ENCODE peak calls at places on chromosomes 12 and 14, in ten cellular contexts. One of them, this sample, is unnamed.

GRCh38 chr12:105279460-105280056 is 43.6 kb upstream of the APPL2 start:
- DNase-seq in NCI-H774: peak
- DNase-seq in HepG2: peak
- DNase-seq in ureter: no peak
- DNase-seq in activated naive CD4-positive, alpha-beta T cell: no peak
- DNase-seq in cardiac muscle cell: peak
- DNase-seq in HuH-7.5: no peak
- DNase-seq in iPS-NIHi11: peak
- DNase-seq in AG20443: peak
- DNase-seq in posterior vena cava: no peak
- DNase-seq in this sample: no peak

GRCh38 chr12:75130811-75131210 is 78.8 kb downstream of the KCNC2 start:
- DNase-seq in NCI-H774: no peak
- DNase-seq in HepG2: no peak
- DNase-seq in ureter: no peak
- DNase-seq in activated naive CD4-positive, alpha-beta T cell: no peak
- DNase-seq in cardiac muscle cell: no peak
- DNase-seq in HuH-7.5: no peak
- DNase-seq in iPS-NIHi11: no peak
- DNase-seq in AG20443: no peak
- DNase-seq in posterior vena cava: no peak
- DNase-seq in this sample: no peak

GRCh38 chr14:74459981-74460380 is 33.1 kb downstream of the NPC2 start:
- DNase-seq in NCI-H774: no peak
- DNase-seq in HepG2: no peak
- DNase-seq in ureter: no peak
- DNase-seq in activated naive CD4-positive, alpha-beta T cell: no peak
- DNase-seq in cardiac muscle cell: no peak
- DNase-seq in HuH-7.5: no peak
- DNase-seq in iPS-NIHi11: no peak
- DNase-seq in AG20443: no peak
- DNase-seq in posterior vena cava: no peak
- DNase-seq in this sample: no peak

GRCh38 chr12:42809226-42809625 is 219.7 kb upstream of the PRICKLE1 start:
- DNase-seq in NCI-H774: no peak
- DNase-seq in HepG2: no peak
- DNase-seq in ureter: no peak
- DNase-seq in activated naive CD4-positive, alpha-beta T cell: no peak
- DNase-seq in cardiac muscle cell: peak
- DNase-seq in HuH-7.5: no peak
- DNase-seq in iPS-NIHi11: no peak
- DNase-seq in AG20443: peak
- DNase-seq in posterior vena cava: no peak
- DNase-seq in this sample: no peak

GRCh38 chr12:2179953-2180736 is 127.4 kb downstream of the CACNA1C start:
- DNase-seq in NCI-H774: no peak
- DNase-seq in HepG2: no peak
- DNase-seq in ureter: peak
- DNase-seq in activated naive CD4-positive, alpha-beta T cell: no peak
- DNase-seq in cardiac muscle cell: peak
- DNase-seq in HuH-7.5: no peak
- DNase-seq in iPS-NIHi11: no peak
- DNase-seq in AG20443: peak
- DNase-seq in posterior vena cava: peak
- DNase-seq in this sample: no peak

GRCh38 chr14:53412819-53413664 is 259.9 kb upstream of the DDHD1 start:
- DNase-seq in NCI-H774: no peak
- DNase-seq in HepG2: peak
- DNase-seq in ureter: no peak
- DNase-seq in activated naive CD4-positive, alpha-beta T cell: no peak
- DNase-seq in cardiac muscle cell: peak
- DNase-seq in HuH-7.5: no peak
- DNase-seq in iPS-NIHi11: peak
- DNase-seq in AG20443: peak
- DNase-seq in posterior vena cava: no peak
- DNase-seq in this sample: no peak

GRCh38 chr12:116864371-116865160 is 16.7 kb downstream of the HRK start:
- DNase-seq in NCI-H774: no peak
- DNase-seq in HepG2: peak
- DNase-seq in ureter: no peak
- DNase-seq in activated naive CD4-positive, alpha-beta T cell: no peak
- DNase-seq in cardiac muscle cell: peak
- DNase-seq in HuH-7.5: no peak
- DNase-seq in iPS-NIHi11: no peak
- DNase-seq in AG20443: peak
- DNase-seq in posterior vena cava: no peak
- DNase-seq in this sample: no peak

GRCh38 chr14:96817750-96818666 is 20.8 kb downstream of the VRK1 start:
- DNase-seq in NCI-H774: no peak
- DNase-seq in HepG2: no peak
- DNase-seq in ureter: no peak
- DNase-seq in activated naive CD4-positive, alpha-beta T cell: no peak
- DNase-seq in cardiac muscle cell: no peak
- DNase-seq in HuH-7.5: no peak
- DNase-seq in iPS-NIHi11: no peak
- DNase-seq in AG20443: no peak
- DNase-seq in posterior vena cava: no peak
- DNase-seq in this sample: no peak

GRCh38 chr12:42282301-42282700 is 43.6 kb downstream of the ZCRB1 start:
- DNase-seq in NCI-H774: no peak
- DNase-seq in HepG2: peak
- DNase-seq in ureter: no peak
- DNase-seq in activated naive CD4-positive, alpha-beta T cell: no peak
- DNase-seq in cardiac muscle cell: no peak
- DNase-seq in HuH-7.5: no peak
- DNase-seq in iPS-NIHi11: no peak
- DNase-seq in AG20443: no peak
- DNase-seq in posterior vena cava: no peak
- DNase-seq in this sample: no peak

GRCh38 chr12:100733817-100734593 is 60.6 kb upstream of the ANO4 start:
- DNase-seq in NCI-H774: peak
- DNase-seq in HepG2: peak
- DNase-seq in ureter: no peak
- DNase-seq in activated naive CD4-positive, alpha-beta T cell: no peak
- DNase-seq in cardiac muscle cell: peak
- DNase-seq in HuH-7.5: no peak
- DNase-seq in iPS-NIHi11: peak
- DNase-seq in AG20443: peak
- DNase-seq in posterior vena cava: no peak
- DNase-seq in this sample: no peak

GRCh38 chr12:33670284-33670683 is 230.7 kb upstream of the SYT10 start:
- DNase-seq in NCI-H774: no peak
- DNase-seq in HepG2: no peak
- DNase-seq in ureter: no peak
- DNase-seq in activated naive CD4-positive, alpha-beta T cell: no peak
- DNase-seq in cardiac muscle cell: no peak
- DNase-seq in HuH-7.5: no peak
- DNase-seq in iPS-NIHi11: no peak
- DNase-seq in AG20443: no peak
- DNase-seq in posterior vena cava: no peak
- DNase-seq in this sample: no peak

GRCh38 chr12:90333939-90334338 is 621.0 kb downstream of the CCER1 start:
- DNase-seq in NCI-H774: no peak
- DNase-seq in HepG2: no peak
- DNase-seq in ureter: no peak
- DNase-seq in activated naive CD4-positive, alpha-beta T cell: no peak
- DNase-seq in cardiac muscle cell: no peak
- DNase-seq in HuH-7.5: no peak
- DNase-seq in iPS-NIHi11: no peak
- DNase-seq in AG20443: no peak
- DNase-seq in posterior vena cava: no peak
- DNase-seq in this sample: no peak

GRCh38 chr12:130656411-130656810 is 59.7 kb downstream of the RIMBP2 start:
- DNase-seq in NCI-H774: no peak
- DNase-seq in HepG2: no peak
- DNase-seq in ureter: no peak
- DNase-seq in activated naive CD4-positive, alpha-beta T cell: no peak
- DNase-seq in cardiac muscle cell: no peak
- DNase-seq in HuH-7.5: no peak
- DNase-seq in iPS-NIHi11: no peak
- DNase-seq in AG20443: no peak
- DNase-seq in posterior vena cava: peak
- DNase-seq in this sample: no peak

GRCh38 chr14:99440278-99440677 is 40.4 kb downstream of the SETD3 start:
- DNase-seq in NCI-H774: no peak
- DNase-seq in HepG2: no peak
- DNase-seq in ureter: no peak
- DNase-seq in activated naive CD4-positive, alpha-beta T cell: no peak
- DNase-seq in cardiac muscle cell: no peak
- DNase-seq in HuH-7.5: no peak
- DNase-seq in iPS-NIHi11: no peak
- DNase-seq in AG20443: no peak
- DNase-seq in posterior vena cava: no peak
- DNase-seq in this sample: no peak

GRCh38 chr12:65529771-65530435 is 251.4 kb downstream of the MSRB3 start:
- DNase-seq in NCI-H774: no peak
- DNase-seq in HepG2: no peak
- DNase-seq in ureter: no peak
- DNase-seq in activated naive CD4-positive, alpha-beta T cell: no peak
- DNase-seq in cardiac muscle cell: no peak
- DNase-seq in HuH-7.5: no peak
- DNase-seq in iPS-NIHi11: no peak
- DNase-seq in AG20443: no peak
- DNase-seq in posterior vena cava: no peak
- DNase-seq in this sample: no peak

GRCh38 chr14:101953151-101953550 is 11.2 kb upstream of the DYNC1H1 start:
- DNase-seq in NCI-H774: no peak
- DNase-seq in HepG2: no peak
- DNase-seq in ureter: no peak
- DNase-seq in activated naive CD4-positive, alpha-beta T cell: no peak
- DNase-seq in cardiac muscle cell: no peak
- DNase-seq in HuH-7.5: no peak
- DNase-seq in iPS-NIHi11: no peak
- DNase-seq in AG20443: no peak
- DNase-seq in posterior vena cava: peak
- DNase-seq in this sample: peak

GRCh38 chr14:36505892-36506731 is 13.9 kb downstream of the NKX2-1 start:
- DNase-seq in NCI-H774: no peak
- DNase-seq in HepG2: no peak
- DNase-seq in ureter: no peak
- DNase-seq in activated naive CD4-positive, alpha-beta T cell: no peak
- DNase-seq in cardiac muscle cell: no peak
- DNase-seq in HuH-7.5: no peak
- DNase-seq in iPS-NIHi11: peak
- DNase-seq in AG20443: no peak
- DNase-seq in posterior vena cava: no peak
- DNase-seq in this sample: no peak

GRCh38 chr12:56206373-56207166 is 15.2 kb downstream of the RNF41 start:
- DNase-seq in NCI-H774: no peak
- DNase-seq in HepG2: peak
- DNase-seq in ureter: no peak
- DNase-seq in activated naive CD4-positive, alpha-beta T cell: peak
- DNase-seq in cardiac muscle cell: peak
- DNase-seq in HuH-7.5: peak
- DNase-seq in iPS-NIHi11: peak
- DNase-seq in AG20443: peak
- DNase-seq in posterior vena cava: peak
- DNase-seq in this sample: no peak

GRCh38 chr12:121295123-121295745 is 1.3 kb downstream of the CAMKK2 start:
- DNase-seq in NCI-H774: no peak
- DNase-seq in HepG2: peak
- DNase-seq in ureter: no peak
- DNase-seq in activated naive CD4-positive, alpha-beta T cell: no peak
- DNase-seq in cardiac muscle cell: no peak
- DNase-seq in HuH-7.5: no peak
- DNase-seq in iPS-NIHi11: no peak
- DNase-seq in AG20443: no peak
- DNase-seq in posterior vena cava: no peak
- DNase-seq in this sample: no peak

GRCh38 chr14:73717998-73718741 is 4.0 kb upstream of the PNMA1 start:
- DNase-seq in NCI-H774: no peak
- DNase-seq in HepG2: no peak
- DNase-seq in ureter: no peak
- DNase-seq in activated naive CD4-positive, alpha-beta T cell: no peak
- DNase-seq in cardiac muscle cell: no peak
- DNase-seq in HuH-7.5: no peak
- DNase-seq in iPS-NIHi11: peak
- DNase-seq in AG20443: no peak
- DNase-seq in posterior vena cava: no peak
- DNase-seq in this sample: no peak

GRCh38 chr12:91778091-91778819 is 367.4 kb downstream of the BTG1 start:
- DNase-seq in NCI-H774: no peak
- DNase-seq in HepG2: no peak
- DNase-seq in ureter: no peak
- DNase-seq in activated naive CD4-positive, alpha-beta T cell: no peak
- DNase-seq in cardiac muscle cell: peak
- DNase-seq in HuH-7.5: no peak
- DNase-seq in iPS-NIHi11: no peak
- DNase-seq in AG20443: no peak
- DNase-seq in posterior vena cava: no peak
- DNase-seq in this sample: no peak